ENCODE peak calls at places on chromosomes 12 and 14, in six cellular contexts. M, S, J, K, O and V are unnamed samples. For H3K27me3, the result is how much of the 10 kb centered on the place peaks cover.

GRCh38 chr14:98512501-98513251 is 759.3 kb downstream of the BCL11B start:
- DNase-seq in K (no peak), M (no peak), S (no peak), O (no peak), J (no peak), V (no peak)

GRCh38 chr14:61527325-61528100 is 167.8 kb upstream of the HIF1A start:
- DNase-seq in S (no peak), O (no peak), J (peak), K (no peak), M (no peak), V (no peak)

GRCh38 chr12:132084681-132085635 is 59.2 kb downstream of the DDX51 start:
- DNase-seq in S (peak), K (peak), J (peak), M (no peak), O (peak), V (peak)

GRCh38 chr12:12718382-12718761 is 1.2 kb downstream of the CDKN1B start:
- DNase-seq in K (no peak), J (peak), M (no peak), S (no peak), O (no peak), V (no peak)

GRCh38 chr12:70366581-70367267 is 634 bp downstream of the KCNMB4 start:
- DNase-seq in O (peak), J (peak), S (no peak), M (no peak), K (peak), V (peak)

GRCh38 chr14:40733206-40733605 is 873.5 kb upstream of the LRFN5 start:
- DNase-seq in M (no peak), S (no peak), K (no peak), J (no peak), O (no peak), V (no peak)

GRCh38 chr14:52397844-52398243 is 83.7 kb downstream of the PTGER2 start:
- DNase-seq in M (no peak), K (no peak), J (no peak), O (no peak), S (no peak), V (no peak)

GRCh38 chr14:49879683-49880204 is 13.1 kb upstream of the ARF6 start:
- DNase-seq in J (peak), S (no peak), M (no peak), K (peak), O (peak), V (peak)

GRCh38 chr14:57139173-57139572 is 129.5 kb downstream of the EXOC5 start:
- DNase-seq in O (no peak), K (no peak), M (no peak), S (no peak), J (no peak), V (no peak)

GRCh38 chr12:131368073-131369071 is 342.5 kb upstream of the SFSWAP start:
- DNase-seq in J (no peak), O (no peak), M (no peak), S (no peak), K (no peak), V (peak)

GRCh38 chr12:89571481-89572190 is 45.8 kb upstream of the POC1B start:
- DNase-seq in M (no peak), S (no peak), J (no peak), K (no peak), O (no peak), V (no peak)

GRCh38 chr12:30197392-30198047 is 413.8 kb upstream of the TMTC1 start:
- DNase-seq in O (no peak), K (no peak), M (no peak), J (peak), S (no peak), V (no peak)

GRCh38 chr12:52428121-52428520 is 6.0 kb downstream of the KRT75 start:
- DNase-seq in S (no peak), O (no peak), M (no peak), J (no peak), K (no peak), V (no peak)

GRCh38 chr14:78674820-78675219 is 504.6 kb downstream of the NRXN3 start:
- DNase-seq in J (no peak), M (no peak), O (no peak), K (no peak), S (no peak), V (no peak)

GRCh38 chr12:48820406-48820805 is 2.1 kb downstream of the CACNB3 start:
- DNase-seq in M (no peak), J (no peak), O (no peak), S (no peak), K (no peak), V (no peak)

GRCh38 chr12:127588224-127588623 is 678.7 kb upstream of the TMEM132C start:
- DNase-seq in J (peak), K (no peak), O (no peak), S (no peak), M (no peak), V (no peak)

GRCh38 chr14:90439874-90440442 is 43.1 kb downstream of the CALM1 start:
- DNase-seq in K (no peak), M (no peak), J (no peak), S (no peak), O (no peak), V (no peak)

GRCh38 chr12:70045514-70045913 is 197.7 kb upstream of the CNOT2 start:
- DNase-seq in S (no peak), K (no peak), O (no peak), M (no peak), J (no peak), V (no peak)

GRCh38 chr12:95214466-95214865 is 2.8 kb downstream of the FGD6 start:
- DNase-seq in O (no peak), S (no peak), K (no peak), M (no peak), J (no peak), V (no peak)

GRCh38 chr12:54125950-54126695 is 62.7 kb downstream of the SMUG1 start:
- DNase-seq in S (peak), O (peak), K (no peak), M (no peak), J (no peak), V (peak)

GRCh38 chr12:65868133-65868705 is 43.9 kb downstream of the HMGA2 start:
- DNase-seq in O (no peak), S (no peak), M (no peak), K (no peak), J (peak), V (no peak)

GRCh38 chr12:19382111-19382526 is 57.2 kb upstream of the AEBP2 start:
- DNase-seq in O (no peak), K (peak), J (peak), S (no peak), M (no peak), V (no peak)

GRCh38 chr12:51183816-51184215 is 10.9 kb upstream of the TFCP2 start:
- DNase-seq in K (no peak), M (no peak), O (no peak), J (peak), S (peak), V (no peak)

GRCh38 chr14:83975435-83976222 is 1554.3 kb upstream of the FLRT2 start:
- DNase-seq in O (no peak), J (peak), M (no peak), K (no peak), S (no peak), V (no peak)

GRCh38 chr12:23428758-23429157 is 520.7 kb downstream of the SOX5 start:
- DNase-seq in K (no peak), J (no peak), M (no peak), O (no peak), S (no peak), V (no peak)

GRCh38 chr14:72000907-72001306 is 68.7 kb downstream of the RGS6 start:
- DNase-seq in S (no peak), O (no peak), M (no peak), K (no peak), J (no peak), V (no peak)

GRCh38 chr14:60646202-60646886 is 2.9 kb downstream of the SIX1 start:
- DNase-seq in J (no peak), M (no peak), S (peak), O (peak), K (no peak), V (no peak)

GRCh38 chr14:61130512-61131260 is 149.6 kb downstream of the SLC38A6 start:
- DNase-seq in O (no peak), K (no peak), J (no peak), S (peak), M (no peak), V (no peak)

GRCh38 chr14:100425454-100425814 is 102.3 kb downstream of the SLC25A47 start:
- DNase-seq in S (no peak), J (no peak), K (no peak), O (no peak), M (no peak), V (no peak)

GRCh38 chr12:24133385-24133784 is 183.9 kb upstream of the SOX5 start:
- DNase-seq in J (no peak), M (no peak), O (peak), S (no peak), K (no peak), V (no peak)

GRCh38 chr14:32354716-32355115 is 25.6 kb downstream of the AKAP6 start:
- DNase-seq in J (no peak), O (no peak), K (no peak), S (no peak), M (no peak), V (no peak)

GRCh38 chr12:51923506-51924365 is 16.4 kb downstream of the ACVRL1 start:
- DNase-seq in S (peak), O (peak), K (peak), J (no peak), M (no peak), V (peak)

GRCh38 chr12:123533672-123534643 is at the start of gene RILPL1:
- DNase-seq in O (peak), M (no peak), S (no peak), K (peak), J (peak), V (peak)

GRCh38 chr12:80412343-80412953 is 31.6 kb upstream of the PTPRQ start:
- DNase-seq in O (no peak), S (no peak), J (peak), K (no peak), M (no peak), V (no peak)

GRCh38 chr12:57342207-57342691 is 88.6 kb downstream of the R3HDM2 start:
- DNase-seq in K (no peak), O (peak), S (no peak), J (peak), M (no peak), V (no peak)

GRCh38 chr12:124395284-124395752 is 100.4 kb downstream of the RFLNA start:
- DNase-seq in M (no peak), S (no peak), K (no peak), J (peak), O (no peak), V (peak)

GRCh38 chr12:4482936-4483335 is 37.3 kb upstream of the FGF6 start:
- DNase-seq in M (no peak), K (no peak), S (no peak), J (no peak), O (no peak), V (no peak)

GRCh38 chr14:23185046-23185445 is 1.6 kb upstream of the SLC7A8 start:
- DNase-seq in S (no peak), O (no peak), K (no peak), J (peak), M (no peak), V (no peak)
- H3K27me3 ChIP-seq in S (under half), O (under half), K (under half), J (under half), M (under half), V (under half)

DNA sequence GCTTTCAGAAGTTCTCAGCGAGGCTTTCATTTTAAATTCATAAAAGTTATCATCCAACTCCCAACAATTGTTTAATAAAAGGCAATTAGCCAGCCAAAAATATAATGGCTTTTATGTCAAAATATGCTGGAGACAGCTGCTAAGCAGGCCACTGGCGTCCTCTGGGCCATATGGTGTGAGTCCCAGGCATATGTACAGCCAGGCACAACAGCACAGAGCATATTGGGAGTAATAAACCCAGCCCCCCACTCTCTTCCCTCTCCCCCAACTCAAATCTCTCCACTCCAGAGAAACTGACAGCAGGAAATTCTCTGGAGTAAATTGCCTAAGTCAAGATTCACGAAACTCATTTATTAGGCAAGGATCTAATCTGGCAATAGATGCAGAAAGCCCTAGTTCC is 147.8 kb upstream of the SEL1L start:
- DNase-seq in J (no peak), M (no peak), S (no peak), O (no peak), K (no peak), V (no peak)
- H3K27me3 ChIP-seq in J (under half), M (under half), S (under half), O (under half), K (under half), V (under half)

GRCh38 chr14:94771191-94771905 is 1.4 kb upstream of the GSC start:
- DNase-seq in S (no peak), O (peak), M (no peak), J (no peak), K (no peak), V (no peak)

GRCh38 chr14:94770251-94770749 is 387 bp upstream of the GSC start:
- DNase-seq in O (peak), J (no peak), M (no peak), S (no peak), K (no peak), V (no peak)

GRCh38 chr14:94770815-94771190 is 890 bp upstream of the GSC start:
- DNase-seq in K (no peak), M (no peak), J (no peak), O (no peak), S (no peak), V (no peak)

GRCh38 chr14:94773017-94773681 is 3.2 kb upstream of the GSC start:
- DNase-seq in M (no peak), K (no peak), S (no peak), J (peak), O (peak), V (no peak)

DNA sequence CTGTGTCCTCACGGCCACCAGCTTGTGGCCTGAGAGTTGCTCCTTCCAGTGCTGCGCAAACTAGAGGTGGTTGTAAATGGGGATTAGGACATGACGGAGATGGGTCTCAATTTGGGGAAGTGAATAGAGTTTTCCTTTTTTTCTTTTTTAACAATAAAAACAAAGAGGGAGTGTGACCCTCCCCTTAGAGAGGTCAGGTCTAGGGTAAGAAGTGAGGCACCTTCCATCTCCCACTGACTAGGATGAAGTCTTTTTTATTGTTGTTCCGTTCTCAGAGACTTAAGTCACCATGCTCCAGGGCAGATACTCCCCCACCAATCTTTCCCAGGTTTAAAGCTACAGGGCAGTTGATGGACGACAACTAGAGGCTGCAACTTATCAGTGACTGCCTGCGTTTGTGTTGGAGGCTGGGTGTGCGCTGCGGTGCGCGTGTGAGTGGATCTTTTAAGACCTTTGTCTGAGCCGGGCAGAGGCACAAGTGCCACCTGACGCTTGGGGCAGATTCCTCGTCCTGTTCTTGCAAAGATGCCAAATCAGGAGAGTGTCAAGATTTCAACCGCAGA is 2.1 kb upstream of the GSC start:
- DNase-seq in J (no peak), O (peak), M (no peak), S (no peak), K (no peak), V (no peak)
- H3K27me3 ChIP-seq in J (half or more), O (half or more), M (half or more), S (half or more), K (under half), V (half or more)

DNA sequence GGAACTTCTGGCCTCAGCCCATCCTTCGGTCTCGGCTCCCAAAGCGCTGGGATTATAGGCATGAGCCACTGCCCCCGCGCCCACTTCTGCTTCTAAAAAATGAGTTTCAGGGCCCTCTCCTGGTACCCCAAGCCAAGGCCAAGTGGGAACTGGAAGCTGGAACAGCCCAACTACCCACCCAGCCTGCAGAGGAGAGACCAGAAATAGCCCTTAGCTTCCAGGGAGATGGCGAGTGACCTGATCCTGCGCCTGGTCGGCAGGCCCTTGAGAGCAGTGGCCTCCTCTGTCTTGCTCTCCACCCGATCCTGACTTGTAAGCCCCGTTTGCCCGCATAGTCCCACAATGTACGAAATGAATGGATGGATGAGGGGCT is 31.2 kb upstream of the PLEKHG6 start:
- DNase-seq in K (no peak), O (no peak), M (no peak), S (no peak), J (no peak), V (no peak)
- H3K27me3 ChIP-seq in K (under half), O (under half), M (under half), S (under half), J (under half), V (under half)